ENCODE peak calls at places on chromosomes 12 and 14, in six cellular contexts. P, K, X, I, M and H are unnamed samples.

GRCh38 chr14:39847191-39847590 is 415.0 kb upstream of the FBXO33 start:
- DNase-seq in P (no peak), K (no peak), X (no peak), I (no peak), M (no peak), H (peak)

GRCh38 chr14:21631084-21631483 is 3.7 kb downstream of the OR10G2 start:
- DNase-seq in P (no peak), K (no peak), X (no peak), I (no peak), M (no peak), H (no peak)

GRCh38 chr14:94485944-94486841 is 10.2 kb upstream of the SERPINA9 start:
- DNase-seq in P (peak), K (peak), X (peak), I (peak), M (peak), H (peak)

GRCh38 chr12:120453977-120454376 is 7.7 kb downstream of the GATC start:
- DNase-seq in P (no peak), K (no peak), X (peak), I (no peak), M (no peak), H (peak)

GRCh38 chr12:119151445-119151844 is 27.3 kb upstream of the HSPB8 start:
- DNase-seq in P (no peak), K (no peak), X (no peak), I (no peak), M (no peak), H (peak)

GRCh38 chr12:124296295-124296915 is 1.5 kb downstream of the RFLNA start:
- DNase-seq in P (no peak), K (no peak), X (no peak), I (no peak), M (no peak), H (no peak)

GRCh38 chr12:33670284-33670683 is 230.7 kb upstream of the SYT10 start:
- DNase-seq in P (no peak), K (no peak), X (no peak), I (no peak), M (no peak), H (no peak)

GRCh38 chr12:11710906-11711305 is 61.4 kb downstream of the ETV6 start:
- DNase-seq in P (no peak), K (no peak), X (no peak), I (no peak), M (no peak), H (no peak)

GRCh38 chr12:3202734-3203446 is 125.7 kb downstream of the TSPAN9 start:
- DNase-seq in P (no peak), K (peak), X (peak), I (no peak), M (peak), H (peak)

GRCh38 chr12:26370098-26370497 is 174.7 kb downstream of the SSPN start:
- DNase-seq in P (no peak), K (no peak), X (no peak), I (no peak), M (no peak), H (no peak)

GRCh38 chr12:991350-992278 is 591 bp downstream of the ERC1 start:
- DNase-seq in P (no peak), K (no peak), X (no peak), I (no peak), M (no peak), H (no peak)

GRCh38 chr14:30287579-30288445 is 271.1 kb upstream of the G2E3 start:
- DNase-seq in P (no peak), K (no peak), X (no peak), I (no peak), M (no peak), H (no peak)

GRCh38 chr14:91911474-91912032 is 35.9 kb downstream of the FBLN5 start:
- DNase-seq in P (no peak), K (peak), X (peak), I (no peak), M (no peak), H (peak)

GRCh38 chr12:131055596-131056233 is 102.0 kb downstream of the ADGRD1 start:
- DNase-seq in P (no peak), K (no peak), X (no peak), I (no peak), M (no peak), H (no peak)

GRCh38 chr12:64682572-64683277 is 72.4 kb downstream of the RASSF3 start:
- DNase-seq in P (no peak), K (no peak), X (peak), I (no peak), M (no peak), H (peak)

GRCh38 chr14:51487848-51488247 is 163.9 kb upstream of the FRMD6 start:
- DNase-seq in P (no peak), K (no peak), X (no peak), I (no peak), M (no peak), H (no peak)

GRCh38 chr14:104732355-104732804 is 8.4 kb downstream of the ADSS1 start:
- DNase-seq in P (no peak), K (no peak), X (no peak), I (no peak), M (no peak), H (no peak)

GRCh38 chr12:129615001-129615400 is 288.8 kb downstream of the TMEM132D start:
- DNase-seq in P (no peak), K (no peak), X (no peak), I (no peak), M (no peak), H (no peak)

GRCh38 chr14:92783813-92784431 is 10.2 kb upstream of the GOLGA5 start:
- DNase-seq in P (peak), K (no peak), X (peak), I (no peak), M (peak), H (peak)

GRCh38 chr12:65670775-65671174 is 153.5 kb upstream of the HMGA2 start:
- DNase-seq in P (no peak), K (no peak), X (no peak), I (no peak), M (no peak), H (peak)

GRCh38 chr14:92565718-92566115 is 52.1 kb downstream of the RIN3 start:
- DNase-seq in P (no peak), K (no peak), X (no peak), I (no peak), M (no peak), H (no peak)

GRCh38 chr12:101715045-101715444 is 17.6 kb downstream of the CHPT1 start:
- DNase-seq in P (no peak), K (no peak), X (no peak), I (no peak), M (no peak), H (no peak)

GRCh38 chr12:68611094-68611818 is 557 bp downstream of the RAP1B start:
- DNase-seq in P (no peak), K (peak), X (peak), I (peak), M (no peak), H (peak)

GRCh38 chr12:51678086-51678724 is 87.2 kb downstream of the SCN8A start:
- DNase-seq in P (no peak), K (no peak), X (peak), I (no peak), M (peak), H (peak)

GRCh38 chr12:60201891-60202290 is 606.1 kb downstream of the SLC16A7 start:
- DNase-seq in P (no peak), K (no peak), X (peak), I (no peak), M (no peak), H (peak)

GRCh38 chr12:45816652-45817051 is 87.1 kb downstream of the ARID2 start:
- DNase-seq in P (no peak), K (no peak), X (no peak), I (no peak), M (no peak), H (no peak)
- TF ChIP-seq CTCF in P (no peak), K (no peak), X (no peak), I (peak), M (no peak), H (no peak)

GRCh38 chr12:98379106-98379505 is 136.3 kb upstream of the TMPO start:
- DNase-seq in P (no peak), K (no peak), X (no peak), I (no peak), M (no peak), H (no peak)
- TF ChIP-seq CTCF in P (no peak), K (no peak), X (no peak), I (no peak), M (no peak), H (no peak)

DNA sequence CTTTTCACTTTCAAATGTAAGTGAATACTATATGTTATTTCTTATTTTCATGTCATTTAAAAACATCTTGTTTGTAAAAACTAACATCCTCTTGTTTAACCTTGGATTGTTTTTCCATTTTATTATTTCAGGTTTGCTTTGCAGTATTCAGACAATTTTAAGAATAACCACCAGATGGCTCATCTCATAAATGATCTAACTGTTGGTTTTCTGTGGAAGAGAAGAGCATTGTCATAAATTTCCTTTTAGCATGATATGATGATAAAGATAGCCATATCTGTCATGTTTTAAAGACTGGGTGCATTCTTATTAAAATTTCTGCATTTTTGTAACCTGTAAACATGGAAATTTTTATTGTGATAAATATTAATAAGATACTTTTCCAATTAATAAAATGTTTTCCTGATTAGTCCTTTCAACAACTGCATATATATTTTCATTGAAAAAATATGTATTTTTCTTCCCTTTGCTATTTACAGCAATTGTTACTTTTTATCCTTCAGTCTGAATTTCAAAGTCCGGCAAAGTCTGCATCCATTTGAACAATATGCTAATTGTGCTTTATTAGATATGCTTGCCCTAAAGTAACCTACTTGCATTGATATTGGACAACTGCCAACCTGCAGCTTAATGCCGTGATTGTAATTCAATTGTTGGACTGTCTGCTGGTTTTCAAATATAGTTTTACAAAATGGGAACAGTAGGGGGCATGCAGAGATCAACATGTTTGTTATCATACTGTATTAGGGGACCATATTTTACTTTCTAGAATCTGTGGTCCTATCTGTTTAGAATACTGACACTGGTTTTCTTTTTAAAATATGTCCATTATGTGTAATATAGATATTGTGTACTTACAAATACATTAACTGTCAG is 163.4 kb downstream of the GARIN6 start:
- DNase-seq in P (no peak), K (no peak), X (no peak), I (no peak), M (no peak), H (peak)
- TF ChIP-seq CTCF in P (no peak), K (no peak), X (peak), I (peak), M (peak), H (peak)

DNA sequence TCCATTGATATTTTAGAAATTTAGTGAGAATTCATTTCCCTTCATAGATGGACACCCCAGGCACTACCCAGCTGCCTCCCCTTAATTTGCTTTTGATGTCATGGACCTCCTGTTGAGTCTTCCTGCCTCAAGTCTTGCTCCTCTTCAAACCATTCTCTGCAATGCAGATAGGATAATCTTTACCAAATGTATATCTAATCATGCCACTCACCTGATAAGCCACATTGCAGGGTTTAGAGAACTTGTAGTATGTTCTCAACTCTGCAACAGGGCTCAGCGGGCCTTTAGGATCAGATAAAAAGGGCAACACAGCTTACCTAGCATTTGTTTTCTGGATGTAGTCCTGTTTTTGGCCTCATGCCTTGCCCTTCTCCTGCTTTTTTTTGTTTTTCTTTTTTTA is 234.5 kb downstream of the EMP1 start:
- DNase-seq in P (no peak), K (no peak), X (no peak), I (no peak), M (no peak), H (no peak)
- TF ChIP-seq CTCF in P (no peak), K (no peak), X (no peak), I (no peak), M (no peak), H (no peak)

DNA sequence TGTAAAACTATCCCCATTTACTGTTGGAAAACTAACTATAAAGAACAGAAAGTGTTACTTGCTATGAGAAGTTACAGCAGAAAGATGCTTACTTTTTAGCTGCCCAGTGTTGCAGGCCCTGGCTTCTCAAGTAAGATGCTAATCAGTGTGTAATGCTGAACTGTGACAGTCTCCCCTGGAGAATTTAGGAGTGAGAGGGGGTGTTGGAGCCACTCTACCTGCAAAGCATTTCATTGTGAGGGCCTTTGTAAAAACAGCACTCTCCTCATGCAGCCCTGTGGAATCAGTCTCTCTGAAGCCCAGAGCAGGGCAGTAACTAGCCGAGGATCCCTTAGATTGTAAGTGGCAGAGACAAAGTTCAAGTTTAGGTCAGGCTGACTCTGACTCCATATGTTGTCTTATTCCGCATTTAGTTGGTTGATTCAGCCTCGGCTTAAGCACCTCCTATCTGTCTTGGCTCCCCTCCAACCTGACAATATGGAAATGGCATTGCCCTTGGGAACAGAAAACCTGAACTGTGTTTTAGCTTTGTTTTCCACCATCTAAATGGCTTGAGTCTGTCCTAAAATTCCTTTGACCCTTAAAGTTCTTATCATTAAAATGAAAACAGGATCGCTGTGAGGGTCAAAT is 141.3 kb downstream of the PRKCH start:
- DNase-seq in P (peak), K (peak), X (peak), I (no peak), M (no peak), H (peak)
- TF ChIP-seq CTCF in P (no peak), K (no peak), X (no peak), I (no peak), M (no peak), H (peak)